ENCODE peak calls at places on chromosomes 5 and 9, in five cellular contexts. B, Y, E, W and P are unnamed samples.

GRCh38 chr5:91079037-91079436 is 304.1 kb downstream of the ARRDC3 start:
- DNase-seq in W (no peak), B (no peak), Y (no peak), E (no peak), P (no peak)

GRCh38 chr5:112492291-112492690 is 73.2 kb upstream of the EPB41L4A start:
- DNase-seq in Y (peak; percentile 88), W (peak; percentile 53), E (peak; percentile 89), B (peak; percentile 68), P (peak; percentile 70)

GRCh38 chr5:177472460-177473441 is 683 bp downstream of the DBN1 start:
- DNase-seq in W (no peak), Y (peak; percentile 62), B (no peak), E (peak; percentile 75), P (peak; percentile 74)

GRCh38 chr5:164048527-164048926 is 543.1 kb downstream of the MAT2B start:
- DNase-seq in E (no peak), B (no peak), Y (no peak), W (no peak), P (no peak)

GRCh38 chr5:54803381-54804025 is 181.9 kb downstream of the ESM1 start:
- DNase-seq in E (no peak), Y (no peak), B (no peak), W (no peak), P (no peak)

GRCh38 chr5:103565711-103566110 is 3.1 kb upstream of the NUDT12 start:
- DNase-seq in W (no peak), Y (no peak), E (no peak), B (no peak), P (no peak)

GRCh38 chr5:54180616-54181015 is 129.8 kb downstream of the ARL15 start:
- DNase-seq in E (peak; percentile 44), W (no peak), Y (peak; percentile 49), B (no peak), P (peak; percentile 53)

GRCh38 chr5:74892921-74893320 is 26.7 kb upstream of the FAM169A start:
- DNase-seq in B (no peak), W (no peak), Y (no peak), E (no peak), P (no peak)

GRCh38 chr9:98516897-98517503 is 191.7 kb downstream of the GABBR2 start:
- DNase-seq in W (no peak), Y (no peak), E (no peak), B (no peak), P (no peak)

GRCh38 chr5:180831139-180832080 is 28.8 kb upstream of the MGAT1 start:
- DNase-seq in B (peak; percentile 90), E (peak; percentile 89), W (peak; percentile 92), Y (peak; percentile 82), P (no peak)

GRCh38 chr5:180830253-180831138 is 27.9 kb upstream of the MGAT1 start:
- DNase-seq in E (peak; percentile 82), W (peak; percentile 87), Y (peak; percentile 84), B (peak; percentile 56), P (no peak)

GRCh38 chr5:180825768-180826525 is 23.3 kb upstream of the MGAT1 start:
- DNase-seq in B (no peak), E (no peak), Y (no peak), W (no peak), P (no peak)

GRCh38 chr5:180832638-180833068 is 28.4 kb downstream of the ZFP62 start:
- DNase-seq in E (no peak), Y (no peak), B (no peak), W (no peak), P (no peak)

DNA sequence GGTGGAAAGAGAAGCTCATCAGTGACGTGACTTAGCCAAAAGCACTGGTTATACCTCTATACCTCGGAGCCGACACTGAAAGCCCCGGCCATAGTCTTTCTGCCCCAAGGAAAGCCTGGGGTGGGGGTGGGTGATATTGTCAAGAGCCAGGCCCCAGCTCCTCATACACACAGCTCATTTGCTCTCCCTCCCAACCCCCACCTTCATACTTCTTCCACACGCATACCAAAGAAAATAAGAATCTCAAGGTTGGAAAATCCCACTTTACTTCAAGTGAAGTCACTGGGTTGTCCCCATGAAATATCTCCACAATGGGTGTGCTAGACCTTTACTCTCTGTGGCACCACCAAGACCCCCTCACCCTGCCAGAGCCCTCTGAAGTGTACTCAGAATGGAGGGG is 27.1 kb upstream of the MGAT1 start:
- DNase-seq in Y (no peak), W (no peak), B (no peak), E (no peak), P (no peak)
- H3K4me1 ChIP-seq in Y (peaks cover 8% of the 10 kb centered on the region), W (peaks cover 56% of the 10 kb centered on the region), B (peaks cover 32% of the 10 kb centered on the region), E (no peaks in the 10 kb centered on the region), P (peaks cover 4% of the 10 kb centered on the region)

DNA sequence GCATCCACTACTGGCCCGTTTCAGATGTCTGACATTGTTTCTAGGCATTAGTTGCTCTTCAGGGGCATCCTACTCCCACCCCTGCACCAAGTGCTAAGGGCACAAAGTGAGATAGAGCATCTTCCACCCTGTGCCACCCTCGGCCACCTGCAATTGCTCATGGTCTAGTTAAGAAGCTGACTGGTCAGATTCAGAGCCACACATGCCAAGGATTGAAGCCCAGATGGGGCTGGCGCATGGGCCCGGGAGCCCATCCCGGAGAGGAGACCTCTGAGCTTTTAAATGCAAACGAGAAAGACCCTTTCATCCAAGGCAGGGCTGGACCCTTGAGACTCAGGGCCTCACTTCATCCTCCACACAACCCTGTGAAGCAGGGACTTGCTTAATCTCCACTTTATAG is 28.5 kb downstream of the HRH2 start:
- DNase-seq in B (no peak), W (no peak), E (no peak), Y (no peak), P (no peak)
- H3K4me1 ChIP-seq in B (no peaks in the 10 kb centered on the region), W (peaks cover 23% of the 10 kb centered on the region), E (peaks cover 12% of the 10 kb centered on the region), Y (peaks cover 10% of the 10 kb centered on the region), P (peaks cover 7% of the 10 kb centered on the region)

GRCh38 chr9:133130721-133131244 is 9.7 kb upstream of the RALGDS start:
- DNase-seq in Y (no peak), W (no peak), E (no peak), B (no peak), P (no peak)
- H3K4me1 ChIP-seq in Y (no peaks in the 10 kb centered on the region), W (peaks cover 80% of the 10 kb centered on the region), E (peaks cover 15% of the 10 kb centered on the region), B (peaks cover 51% of the 10 kb centered on the region), P (no peaks in the 10 kb centered on the region)

DNA sequence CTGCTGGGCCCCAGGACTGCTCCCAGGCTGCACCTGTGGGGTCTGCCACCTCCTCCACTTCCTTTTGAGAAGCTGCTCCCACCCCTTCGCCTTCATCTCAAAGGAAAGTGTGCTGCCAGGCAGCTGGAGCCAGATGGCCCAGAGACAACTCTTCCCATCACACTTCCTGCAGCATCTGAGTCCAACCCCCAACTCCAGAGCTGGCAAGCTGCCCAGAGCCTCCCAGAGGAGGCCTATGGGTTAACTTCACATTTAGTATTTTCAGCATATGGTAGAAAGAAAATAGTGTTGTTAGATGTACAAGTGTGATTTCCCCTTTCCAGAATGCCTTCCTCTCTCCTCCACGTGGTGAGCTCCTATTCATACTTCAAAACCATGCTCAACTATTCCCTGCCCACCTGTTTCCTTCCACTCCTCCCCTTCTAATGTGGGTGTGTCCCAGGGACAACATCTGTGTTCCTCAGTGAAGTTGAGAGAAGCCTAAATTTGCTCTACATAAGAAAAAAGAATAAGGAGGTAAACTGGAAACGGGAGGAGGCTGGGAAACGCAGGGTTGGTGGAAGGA is 38.6 kb upstream of the KCNMB1 start:
- DNase-seq in B (no peak), E (no peak), Y (no peak), W (no peak), P (no peak)
- H3K4me1 ChIP-seq in B (no peaks in the 10 kb centered on the region), E (no peaks in the 10 kb centered on the region), Y (no peaks in the 10 kb centered on the region), W (no peaks in the 10 kb centered on the region), P (no peaks in the 10 kb centered on the region)

GRCh38 chr5:157545911-157546310 is 29.7 kb downstream of the ADAM19 start:
- DNase-seq in W (no peak), E (no peak), B (no peak), Y (no peak), P (no peak)
- H3K4me1 ChIP-seq in W (peaks cover 76% of the 10 kb centered on the region), E (peaks cover 45% of the 10 kb centered on the region), B (peaks cover 36% of the 10 kb centered on the region), Y (peaks cover 4% of the 10 kb centered on the region), P (no peaks in the 10 kb centered on the region)

DNA sequence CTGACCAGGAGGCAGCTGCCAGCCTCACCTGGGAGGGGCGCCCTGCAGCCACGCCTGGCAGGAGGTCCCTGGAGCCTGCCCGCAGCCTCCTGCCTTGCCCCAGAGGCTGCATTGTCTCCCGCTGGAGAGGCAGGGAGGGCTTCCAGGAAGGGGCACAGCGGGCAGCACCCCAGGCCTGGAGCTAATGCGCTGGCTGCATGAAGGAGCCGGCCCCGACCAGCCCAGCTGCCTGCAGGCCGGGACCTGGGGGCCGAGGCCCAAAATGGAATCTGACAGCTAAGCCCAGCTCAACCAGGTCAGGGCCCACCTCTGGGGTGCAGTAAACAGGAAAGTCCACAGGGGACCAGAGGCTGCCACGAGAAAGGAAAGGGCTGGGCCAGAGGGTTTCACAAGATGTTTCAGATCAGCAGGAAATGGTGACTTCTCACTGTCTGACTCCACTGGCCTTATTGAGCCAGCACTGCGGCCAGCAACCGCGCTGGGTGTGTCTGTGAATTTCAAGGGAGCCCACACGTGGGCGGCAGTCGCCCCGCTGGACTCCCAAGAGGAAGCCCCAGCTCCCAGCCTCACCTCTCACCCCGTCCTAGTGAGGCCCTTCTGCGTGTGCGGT is 18.6 kb upstream of the NOTCH1 start:
- DNase-seq in W (peak; percentile 94), Y (no peak), E (peak; percentile 81), B (no peak), P (no peak)
- H3K4me1 ChIP-seq in W (peaks cover 63% of the 10 kb centered on the region), Y (peaks cover 4% of the 10 kb centered on the region), E (peaks cover 8% of the 10 kb centered on the region), B (peaks cover 30% of the 10 kb centered on the region), P (peaks cover 4% of the 10 kb centered on the region)

GRCh38 chr5:168651654-168652053 is 72.5 kb upstream of the PANK3 start:
- DNase-seq in B (peak; percentile 23), E (no peak), W (no peak), Y (no peak), P (no peak)
- H3K4me1 ChIP-seq in B (peaks cover 12% of the 10 kb centered on the region), E (peaks cover 4% of the 10 kb centered on the region), W (no peaks in the 10 kb centered on the region), Y (no peaks in the 10 kb centered on the region), P (no peaks in the 10 kb centered on the region)